ENCODE peak calls at places on chromosomes 12 and 14, in four cellular contexts. O, J, M and U are unnamed samples.

GRCh38 chr12:101697197-101697929 is at the start of gene CHPT1:
- DNase-seq in M (peak), J (peak), O (peak), U (peak)

GRCh38 chr12:113757223-113758002 is 208.7 kb downstream of the RBM19 start:
- DNase-seq in M (no peak), J (no peak), O (no peak), U (no peak)

GRCh38 chr12:108752387-108752786 is 21.1 kb upstream of the CORO1C start:
- DNase-seq in M (no peak), J (no peak), O (no peak), U (no peak)

GRCh38 chr12:94977766-94978468 is 25.6 kb downstream of the NDUFA12 start:
- DNase-seq in J (no peak), O (no peak), M (no peak), U (no peak)

GRCh38 chr14:55915464-55915863 is 202.7 kb upstream of the PELI2 start:
- DNase-seq in M (no peak), O (no peak), J (no peak), U (no peak)

GRCh38 chr14:102590667-102591099 is 1.8 kb upstream of the RCOR1 start:
- DNase-seq in O (peak), M (no peak), J (peak), U (no peak)

GRCh38 chr14:65791551-65791981 is 379.0 kb downstream of the FUT8 start:
- DNase-seq in M (no peak), J (no peak), O (no peak), U (peak)

GRCh38 chr12:98416845-98417244 is 98.5 kb upstream of the TMPO start:
- DNase-seq in M (no peak), O (no peak), J (no peak), U (no peak)

GRCh38 chr14:61186793-61187641 is 94.1 kb downstream of the TMEM30B start:
- DNase-seq in J (no peak), M (no peak), O (no peak), U (no peak)

GRCh38 chr12:94563261-94563660 is 87.1 kb downstream of the TMCC3 start:
- DNase-seq in M (no peak), O (no peak), J (no peak), U (no peak)

GRCh38 chr12:50786498-50787231 is 22.8 kb downstream of the ATF1 start:
- DNase-seq in J (no peak), M (no peak), O (peak), U (no peak)

GRCh38 chr14:66944872-66945271 is 244.4 kb upstream of the GARIN2 start:
- DNase-seq in J (no peak), M (no peak), O (no peak), U (no peak)

GRCh38 chr14:73785336-73785833 is 66.2 kb upstream of the PTGR2 start:
- DNase-seq in O (no peak), J (no peak), M (no peak), U (no peak)

GRCh38 chr14:101501858-101502615 is 59.3 kb upstream of the DIO3 start:
- DNase-seq in M (no peak), J (peak), O (no peak), U (no peak)

GRCh38 chr12:54786081-54786480 is 68.2 kb upstream of the MUCL1 start:
- DNase-seq in M (no peak), J (no peak), O (no peak), U (no peak)

GRCh38 chr14:91636604-91637003 is 95.3 kb downstream of the CATSPERB start:
- DNase-seq in M (no peak), J (no peak), O (no peak), U (no peak)

GRCh38 chr12:120649442-120650248 is 9.2 kb downstream of the CABP1 start:
- DNase-seq in M (no peak), J (no peak), O (no peak), U (no peak)

GRCh38 chr14:23009939-23010718 is at the start of gene C14orf93:
- DNase-seq in O (peak), J (peak), M (peak), U (peak)

GRCh38 chr12:125140918-125141573 is 75.8 kb downstream of the AACS start:
- DNase-seq in O (no peak), J (no peak), M (no peak), U (no peak)

GRCh38 chr14:68373847-68374582 is 418.9 kb downstream of the ZFP36L1 start:
- DNase-seq in M (no peak), J (no peak), O (no peak), U (no peak)

GRCh38 chr12:48423200-48423599 is 49.2 kb upstream of the ANP32D start:
- DNase-seq in J (no peak), M (no peak), O (no peak), U (no peak)

GRCh38 chr12:49279706-49280159 is 14.9 kb downstream of the TUBA1C start:
- DNase-seq in M (no peak), J (no peak), O (peak), U (no peak)

GRCh38 chr14:49766839-49767238 is 1.1 kb upstream of the KLHDC2 start:
- DNase-seq in J (no peak), M (no peak), O (no peak), U (no peak)

GRCh38 chr12:11711675-11712327 is 62.3 kb downstream of the ETV6 start:
- DNase-seq in J (no peak), M (no peak), O (no peak), U (no peak)

GRCh38 chr14:99195602-99196309 is 76.2 kb downstream of the BCL11B start:
- DNase-seq in J (peak), O (no peak), M (no peak), U (no peak)

GRCh38 chr14:76863724-76864407 is 37.7 kb downstream of the LRRC74A start:
- DNase-seq in M (no peak), O (peak), J (no peak), U (peak)

GRCh38 chr12:100128509-100128908 is 14.2 kb downstream of the BLTP3B start:
- DNase-seq in M (no peak), O (no peak), J (no peak), U (no peak)

GRCh38 chr12:121793501-121793835 is at the start of gene RHOF:
- DNase-seq in M (no peak), O (peak), J (no peak), U (peak)

GRCh38 chr14:46661728-46662127 is 10.1 kb upstream of the RPL10L start:
- DNase-seq in J (no peak), O (no peak), M (no peak), U (no peak)

GRCh38 chr14:104681689-104682074 is 7.7 kb upstream of the INF2 start:
- DNase-seq in M (no peak), O (peak), J (peak), U (no peak)

GRCh38 chr12:59407799-59408198 is 188.0 kb upstream of the SLC16A7 start:
- DNase-seq in O (no peak), M (no peak), J (no peak), U (no peak)

GRCh38 chr12:100554608-100555077 is 18.8 kb upstream of the GAS2L3 start:
- DNase-seq in M (no peak), O (no peak), J (no peak), U (no peak)

GRCh38 chr14:105526781-105527380 is 498 bp downstream of the TMEM121 start:
- DNase-seq in J (peak), O (no peak), M (no peak), U (no peak)

GRCh38 chr12:105741786-105742566 is 396.8 kb downstream of the NUAK1 start:
- DNase-seq in M (no peak), J (no peak), O (no peak), U (no peak)

GRCh38 chr12:19244312-19244711 is 114.8 kb downstream of the PLEKHA5 start:
- DNase-seq in J (no peak), O (no peak), M (no peak), U (no peak)

GRCh38 chr12:53098354-53098981 is 1.0 kb downstream of the IGFBP6 start:
- DNase-seq in O (no peak), M (no peak), J (no peak), U (no peak)

GRCh38 chr12:79121486-79121885 is 256.9 kb downstream of the SYT1 start:
- DNase-seq in M (no peak), J (no peak), O (no peak), U (no peak)